ENCODE peak calls at places on chromosomes 16 and 17, in ten cellular contexts. Y, R, C, V, P, X, U, K, N and H are unnamed samples. For H3K36me3, the result is how much of the 10 kb centered on the place peaks cover.

GRCh38 chr16:23836078-23836403 is 258 bp downstream of the PRKCB start:
- DNase-seq in C (no peak), N (no peak), V (no peak), P (no peak), R (no peak), X (no peak), Y (no peak), K (no peak), U (no peak), H (no peak)

GRCh38 chr16:67562918-67563707 is 787 bp downstream of the CTCF start:
- DNase-seq in V (peak), C (peak), U (peak), K (peak), N (no peak), Y (peak), P (peak), R (peak), X (peak), H (no peak)

GRCh38 chr17:50267074-50267841 is 7.0 kb upstream of the TMEM92 start:
- DNase-seq in N (no peak), U (no peak), P (no peak), X (no peak), C (no peak), V (peak), Y (peak), R (peak), K (peak), H (no peak)

GRCh38 chr17:69058165-69058564 is 2.6 kb downstream of the ABCA9 start:
- DNase-seq in P (no peak), Y (no peak), U (no peak), N (no peak), C (no peak), R (no peak), X (no peak), V (no peak), K (peak), H (peak)

GRCh38 chr17:80264048-80264792 is 3.6 kb downstream of the RNF213 start:
- DNase-seq in K (no peak), N (no peak), C (no peak), X (no peak), Y (no peak), P (peak), V (peak), R (no peak), U (no peak), H (no peak)

GRCh38 chr16:80265624-80266306 is 275.0 kb upstream of the DYNLRB2 start:
- DNase-seq in C (no peak), R (no peak), U (no peak), X (no peak), V (peak), Y (no peak), K (peak), N (no peak), P (no peak), H (no peak)

GRCh38 chr17:39787743-39788484 is 50.2 kb downstream of the GRB7 start:
- DNase-seq in C (no peak), Y (no peak), U (no peak), N (no peak), R (no peak), V (no peak), X (no peak), K (no peak), P (no peak), H (no peak)

GRCh38 chr17:57834146-57834741 is 15.6 kb downstream of the MRPS23 start:
- DNase-seq in P (no peak), V (no peak), C (peak), U (no peak), N (no peak), Y (no peak), R (peak), X (no peak), K (peak), H (no peak)

GRCh38 chr17:42118545-42118944 is 2.6 kb downstream of the KAT2A start:
- DNase-seq in Y (peak), P (no peak), K (peak), X (no peak), R (no peak), C (no peak), N (no peak), U (no peak), V (peak), H (no peak)

GRCh38 chr17:78896834-78897638 is 6.0 kb downstream of the CEP295NL start:
- DNase-seq in C (no peak), Y (no peak), P (no peak), U (no peak), K (no peak), V (no peak), N (no peak), X (no peak), R (no peak), H (no peak)

GRCh38 chr17:3575506-3575905 is 17.9 kb upstream of the TRPV3 start:
- DNase-seq in C (no peak), X (no peak), R (no peak), Y (peak), U (no peak), V (no peak), N (no peak), P (no peak), K (peak), H (no peak)

GRCh38 chr17:80036715-80037477 is 454 bp downstream of the CCDC40 start:
- DNase-seq in C (no peak), R (no peak), U (peak), X (no peak), N (no peak), P (peak), V (no peak), K (peak), Y (peak), H (no peak)

GRCh38 chr17:43994272-43995149 is 9.9 kb upstream of the NAGS start:
- DNase-seq in N (peak), K (peak), P (peak), Y (peak), C (peak), R (peak), X (peak), V (peak), U (peak), H (no peak)

GRCh38 chr17:42421479-42422332 is 1.4 kb downstream of the CAVIN1 start:
- DNase-seq in K (peak), P (no peak), N (no peak), V (peak), R (peak), Y (peak), U (peak), X (peak), C (peak), H (no peak)

GRCh38 chr17:7745748-7746470 is 28.4 kb downstream of the DNAH2 start:
- DNase-seq in R (no peak), Y (peak), P (no peak), K (peak), U (no peak), N (peak), X (no peak), V (no peak), C (no peak), H (no peak)

GRCh38 chr17:32519769-32520701 is 33.2 kb downstream of the CDK5R1 start:
- DNase-seq in U (no peak), R (peak), V (peak), Y (no peak), N (no peak), K (peak), P (peak), C (no peak), X (no peak), H (no peak)

GRCh38 chr17:35088911-35089845 is 25.7 kb upstream of the RFFL start:
- DNase-seq in P (peak), N (peak), U (peak), K (peak), X (peak), C (peak), V (peak), Y (peak), R (peak), H (peak)

GRCh38 chr16:80231888-80232287 is 308.9 kb upstream of the DYNLRB2 start:
- DNase-seq in K (peak), R (no peak), P (no peak), X (no peak), Y (peak), N (no peak), V (no peak), U (no peak), C (no peak), H (no peak)

GRCh38 chr16:83974475-83974874 is 6.4 kb downstream of the NECAB2 start:
- DNase-seq in X (no peak), Y (no peak), C (no peak), U (no peak), P (no peak), N (no peak), K (no peak), R (no peak), V (no peak), H (no peak)

GRCh38 chr17:19447085-19447583 is 36.1 kb downstream of the RNF112 start:
- DNase-seq in R (peak), P (peak), X (no peak), K (peak), N (peak), Y (peak), C (peak), V (peak), U (peak), H (no peak)

GRCh38 chr16:75354170-75354569 is 79.1 kb downstream of the CFDP1 start:
- DNase-seq in N (no peak), X (no peak), P (no peak), Y (no peak), K (no peak), V (no peak), U (no peak), R (no peak), C (no peak), H (no peak)

GRCh38 chr17:32835291-32835761 is 41.6 kb downstream of the MYO1D start:
- DNase-seq in U (no peak), Y (no peak), P (no peak), C (no peak), K (no peak), X (no peak), R (no peak), V (no peak), N (no peak), H (no peak)

GRCh38 chr16:22091721-22092120 is 620 bp upstream of the VWA3A start:
- DNase-seq in V (no peak), X (no peak), U (no peak), R (no peak), N (no peak), P (no peak), Y (no peak), C (no peak), K (no peak), H (no peak)

GRCh38 chr17:18323007-18323406 is 7.9 kb downstream of the SMCR8 start:
- DNase-seq in R (no peak), N (no peak), C (no peak), P (no peak), X (no peak), K (peak), U (no peak), Y (no peak), V (no peak), H (no peak)

GRCh38 chr17:80559688-80560290 is 15.2 kb downstream of the RPTOR start:
- DNase-seq in Y (peak), K (no peak), V (no peak), P (no peak), C (peak), R (no peak), N (no peak), U (no peak), X (no peak), H (no peak)

GRCh38 chr16:1100084-1100800 is 4.2 kb upstream of the C1QTNF8 start:
- DNase-seq in V (peak), Y (no peak), U (no peak), K (no peak), X (no peak), N (no peak), P (no peak), R (no peak), C (no peak), H (no peak)

GRCh38 chr17:51948128-51948527 is 210.4 kb downstream of the CA10 start:
- DNase-seq in U (no peak), C (peak), Y (no peak), P (no peak), V (no peak), K (no peak), X (no peak), R (no peak), N (no peak), H (no peak)

GRCh38 chr16:21088646-21089538 is 61.8 kb downstream of the DNAH3 start:
- DNase-seq in K (peak), V (no peak), C (no peak), N (no peak), U (no peak), P (no peak), Y (peak), R (no peak), X (no peak), H (no peak)

DNA sequence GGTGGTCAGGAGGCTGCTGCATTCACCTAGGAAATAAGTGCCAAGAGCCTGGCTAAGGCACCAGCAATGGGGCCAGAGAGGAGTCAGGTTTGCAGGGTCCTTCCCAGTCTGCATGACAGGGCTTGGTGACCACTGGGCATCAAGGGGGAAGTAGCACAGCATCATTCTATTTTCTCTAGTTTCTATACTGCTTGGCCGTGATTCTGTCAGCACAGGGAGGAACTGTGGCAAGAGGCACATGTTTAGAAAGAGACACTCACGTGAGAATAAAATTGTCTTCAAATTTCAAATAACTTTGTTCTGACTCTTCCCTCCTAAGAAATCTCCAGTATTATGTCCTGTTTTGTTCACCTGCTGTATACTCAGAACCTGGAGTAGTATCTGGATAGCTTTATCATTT is 37.8 kb downstream of the ERN1 start:
- DNase-seq in U (no peak), X (no peak), K (no peak), C (no peak), R (no peak), N (no peak), Y (no peak), V (no peak), P (no peak), H (no peak)
- H3K4me3 ChIP-seq in U (no peak), X (no peak), K (no peak), C (no peak), R (no peak), N (no peak), Y (no peak), V (no peak), P (no peak), H (no peak)

GRCh38 chr17:82897514-82898249 is 57.9 kb upstream of the ZNF750 start:
- DNase-seq in Y (no peak), U (no peak), C (no peak), X (no peak), R (no peak), V (no peak), P (no peak), K (no peak), N (no peak), H (no peak)
- H3K36me3 ChIP-seq in Y (under half), U (under half), C (under half), X (under half), R (under half), V (under half), P (under half), K (under half), N (under half), H (under half)

DNA sequence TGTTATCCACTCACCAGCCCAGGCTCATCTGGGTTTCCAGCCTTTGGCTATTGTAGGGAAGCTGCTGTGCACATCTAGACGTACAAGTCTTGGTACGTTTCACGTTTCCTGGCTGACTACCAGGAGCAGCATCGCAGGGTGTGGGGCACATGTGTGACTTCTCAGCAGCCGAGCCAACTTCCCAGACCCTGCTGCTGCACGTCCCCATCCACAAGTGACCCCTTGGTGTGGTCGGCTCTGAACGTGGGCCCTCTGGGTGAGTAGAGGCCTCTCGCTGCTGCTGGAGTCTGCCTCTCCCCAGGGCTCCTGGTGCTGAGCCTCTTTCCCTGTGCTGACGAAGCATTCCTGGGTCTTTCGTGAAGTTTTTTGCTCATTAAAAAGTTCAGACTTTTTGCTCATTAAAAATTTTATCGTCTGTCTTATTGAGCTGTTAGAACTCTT is 70.2 kb upstream of the ZNF750 start:
- DNase-seq in X (peak), R (no peak), V (no peak), U (no peak), N (no peak), Y (no peak), C (no peak), P (no peak), K (no peak), H (no peak)
- H3K27ac ChIP-seq in X (no peak), R (no peak), V (no peak), U (no peak), N (no peak), Y (no peak), C (no peak), P (no peak), K (no peak), H (no peak)

GRCh38 chr17:62756198-62756597 is 51.9 kb downstream of the MARCHF10 start:
- DNase-seq in V (no peak), X (no peak), U (no peak), R (no peak), K (no peak), C (no peak), Y (no peak), N (no peak), P (no peak), H (no peak)
- H3K4me3 ChIP-seq in V (no peak), X (no peak), U (no peak), R (no peak), K (no peak), C (no peak), Y (no peak), N (no peak), P (no peak), H (no peak)

GRCh38 chr16:28140788-28141618 is 70.8 kb downstream of the XPO6 start:
- DNase-seq in V (peak), U (no peak), P (peak), N (no peak), C (no peak), X (no peak), R (no peak), Y (no peak), K (no peak), H (no peak)

GRCh38 chr16:28131743-28132393 is 68.4 kb upstream of the GSG1L start:
- DNase-seq in C (no peak), R (no peak), U (no peak), N (no peak), P (no peak), X (no peak), K (no peak), Y (no peak), V (no peak), H (no peak)

GRCh38 chr16:28133666-28134065 is 70.2 kb upstream of the GSG1L start:
- DNase-seq in P (no peak), C (no peak), X (no peak), Y (no peak), U (no peak), N (no peak), V (no peak), R (no peak), K (no peak), H (no peak)

GRCh38 chr16:28139530-28139929 is 72.2 kb downstream of the XPO6 start:
- DNase-seq in P (no peak), R (no peak), X (no peak), U (no peak), V (no peak), N (no peak), K (peak), C (no peak), Y (no peak), H (no peak)

GRCh38 chr16:28136751-28137434 is 73.4 kb upstream of the GSG1L start:
- DNase-seq in N (no peak), R (no peak), K (no peak), C (no peak), P (peak), Y (no peak), X (no peak), U (no peak), V (peak), H (no peak)
- H3K36me3 ChIP-seq in N (under half), R (under half), K (under half), C (under half), P (under half), Y (under half), X (under half), U (under half), V (under half), H (under half)

GRCh38 chr16:88299751-88300462 is 82.9 kb upstream of the ZNF469 start:
- DNase-seq in C (no peak), U (no peak), P (no peak), R (no peak), K (no peak), X (peak), V (no peak), N (no peak), Y (no peak), H (no peak)
- H3K27ac ChIP-seq in C (no peak), U (no peak), P (no peak), R (no peak), K (peak), X (no peak), V (no peak), N (no peak), Y (no peak), H (no peak)